ENCODE peak calls at places on chromosomes 16 and 17, in six cellular contexts. P is fibroblast of mammary gland, W is NCI-H1930, X is ELR, Y is choroid plexus epithelial cell, M is NCI-H1092. J is an unnamed sample.

GRCh38 chr16:73020409-73020884 is 27.5 kb downstream of the ZFHX3 start:
- DNase-seq in P (peak), W (peak), X (peak), Y (peak), M (peak), J (peak)

GRCh38 chr16:89912627-89913026 is 6.0 kb upstream of the MC1R start:
- DNase-seq in P (no peak), W (no peak), X (no peak), Y (no peak), M (no peak), J (no peak)

GRCh38 chr17:29931253-29931932 is 1.4 kb upstream of the SSH2 start:
- DNase-seq in P (peak), W (peak), X (peak), Y (peak), M (peak), J (peak)

GRCh38 chr17:67633751-67634191 is 84.0 kb upstream of the NOL11 start:
- DNase-seq in P (peak), W (no peak), X (no peak), Y (no peak), M (no peak), J (no peak)

GRCh38 chr17:38620551-38621277 is 15.0 kb upstream of the SRCIN1 start:
- DNase-seq in P (no peak), W (no peak), X (no peak), Y (no peak), M (no peak), J (no peak)

GRCh38 chr17:15479697-15480096 is 12.3 kb upstream of the CDRT4 start:
- DNase-seq in P (peak), W (no peak), X (peak), Y (no peak), M (no peak), J (peak)

GRCh38 chr17:42720996-42721583 is 23.8 kb downstream of the EZH1 start:
- DNase-seq in P (peak), W (peak), X (peak), Y (peak), M (peak), J (peak)

GRCh38 chr17:80501739-80502577 is 25.6 kb upstream of the NPTX1 start:
- DNase-seq in P (peak), W (no peak), X (peak), Y (no peak), M (no peak), J (peak)

GRCh38 chr17:78572277-78573205 is 4.7 kb downstream of the DNAH17 start:
- DNase-seq in P (no peak), W (no peak), X (no peak), Y (no peak), M (no peak), J (no peak)

GRCh38 chr16:75377971-75378386 is 55.3 kb downstream of the CFDP1 start:
- DNase-seq in P (peak), W (no peak), X (peak), Y (peak), M (no peak), J (peak)

J was measured in fibroblast of villous mesenchyme.